ENCODE peak calls at places on chromosomes 6 and 20, in seven cellular contexts. C is PC-9, G is hepatocyte, Y is mammary epithelial cell, M is ovary, B is left lung, F is Peyer's patch. I is an unnamed sample.

GRCh38 chr20:3747471-3747870 is 15.0 kb downstream of the HSPA12B start:
- DNase-seq in C (no peak), G (no peak), Y (no peak), M (no peak), B (no peak), F (no peak), I (no peak)

GRCh38 chr6:83536034-83536646 is 23.8 kb downstream of the PRSS35 start:
- DNase-seq in C (peak), G (peak), Y (peak), M (peak), B (no peak), F (peak), I (peak)

GRCh38 chr20:38098952-38099351 is 65.4 kb downstream of the RPRD1B start:
- DNase-seq in C (no peak), G (no peak), Y (no peak), M (no peak), B (no peak), F (no peak), I (no peak)

GRCh38 chr6:36616888-36617521 is 22.8 kb downstream of the SRSF3 start:
- DNase-seq in C (peak), G (no peak), Y (peak), M (peak), B (peak), F (peak), I (no peak)

GRCh38 chr6:138250513-138251247 is 32.4 kb upstream of the PBOV1 start:
- DNase-seq in C (no peak), G (peak), Y (peak), M (peak), B (peak), F (no peak), I (no peak)

GRCh38 chr20:51089272-51089671 is 66.4 kb upstream of the KCNG1 start:
- DNase-seq in C (no peak), G (no peak), Y (no peak), M (no peak), B (no peak), F (no peak), I (no peak)

GRCh38 chr6:12328701-12329100 is 38.5 kb downstream of the EDN1 start:
- DNase-seq in C (no peak), G (no peak), Y (peak), M (no peak), B (no peak), F (no peak), I (no peak)

GRCh38 chr6:81772741-81773140 is 20.3 kb upstream of the TENT5A start:
- DNase-seq in C (peak), G (no peak), Y (peak), M (no peak), B (no peak), F (no peak), I (no peak)

GRCh38 chr6:111692327-111693164 is 86.9 kb upstream of the TRAF3IP2 start:
- DNase-seq in C (no peak), G (peak), Y (no peak), M (no peak), B (no peak), F (peak), I (no peak)

GRCh38 chr6:150211700-150212615 is 69.1 kb downstream of the PPP1R14C start:
- DNase-seq in C (no peak), G (no peak), Y (no peak), M (no peak), B (no peak), F (no peak), I (no peak)

GRCh38 chr20:62310757-62311121 is 7.9 kb downstream of the ADRM1 start:
- DNase-seq in C (no peak), G (no peak), Y (no peak), M (no peak), B (no peak), F (no peak), I (no peak)

GRCh38 chr6:163811317-163811716 is 396.8 kb downstream of the QKI start:
- DNase-seq in C (no peak), G (no peak), Y (no peak), M (no peak), B (no peak), F (no peak), I (no peak)

GRCh38 chr6:41634657-41635056 is 3.6 kb upstream of the MDFI start:
- DNase-seq in C (no peak), G (peak), Y (no peak), M (no peak), B (no peak), F (no peak), I (no peak)

GRCh38 chr6:109299695-109300564 is 82.3 kb downstream of the CD164 start:
- DNase-seq in C (no peak), G (no peak), Y (no peak), M (no peak), B (no peak), F (no peak), I (no peak)

GRCh38 chr6:109179507-109179906 is 84.2 kb downstream of the CEP57L1 start:
- DNase-seq in C (no peak), G (no peak), Y (no peak), M (no peak), B (no peak), F (no peak), I (no peak)

GRCh38 chr20:38870733-38871559 is 55.3 kb upstream of the FAM83D start:
- DNase-seq in C (peak), G (peak), Y (peak), M (no peak), B (peak), F (peak), I (no peak)

GRCh38 chr6:135506270-135506997 is 8.9 kb upstream of the AHI1 start:
- DNase-seq in C (peak), G (peak), Y (peak), M (no peak), B (no peak), F (no peak), I (no peak)

GRCh38 chr6:159981591-159982245 is 12.8 kb downstream of the IGF2R start:
- DNase-seq in C (no peak), G (no peak), Y (no peak), M (peak), B (peak), F (peak), I (no peak)

GRCh38 chr6:39684790-39685485 is 40.3 kb downstream of the KIF6 start:
- DNase-seq in C (no peak), G (no peak), Y (no peak), M (no peak), B (no peak), F (no peak), I (no peak)

DNA sequence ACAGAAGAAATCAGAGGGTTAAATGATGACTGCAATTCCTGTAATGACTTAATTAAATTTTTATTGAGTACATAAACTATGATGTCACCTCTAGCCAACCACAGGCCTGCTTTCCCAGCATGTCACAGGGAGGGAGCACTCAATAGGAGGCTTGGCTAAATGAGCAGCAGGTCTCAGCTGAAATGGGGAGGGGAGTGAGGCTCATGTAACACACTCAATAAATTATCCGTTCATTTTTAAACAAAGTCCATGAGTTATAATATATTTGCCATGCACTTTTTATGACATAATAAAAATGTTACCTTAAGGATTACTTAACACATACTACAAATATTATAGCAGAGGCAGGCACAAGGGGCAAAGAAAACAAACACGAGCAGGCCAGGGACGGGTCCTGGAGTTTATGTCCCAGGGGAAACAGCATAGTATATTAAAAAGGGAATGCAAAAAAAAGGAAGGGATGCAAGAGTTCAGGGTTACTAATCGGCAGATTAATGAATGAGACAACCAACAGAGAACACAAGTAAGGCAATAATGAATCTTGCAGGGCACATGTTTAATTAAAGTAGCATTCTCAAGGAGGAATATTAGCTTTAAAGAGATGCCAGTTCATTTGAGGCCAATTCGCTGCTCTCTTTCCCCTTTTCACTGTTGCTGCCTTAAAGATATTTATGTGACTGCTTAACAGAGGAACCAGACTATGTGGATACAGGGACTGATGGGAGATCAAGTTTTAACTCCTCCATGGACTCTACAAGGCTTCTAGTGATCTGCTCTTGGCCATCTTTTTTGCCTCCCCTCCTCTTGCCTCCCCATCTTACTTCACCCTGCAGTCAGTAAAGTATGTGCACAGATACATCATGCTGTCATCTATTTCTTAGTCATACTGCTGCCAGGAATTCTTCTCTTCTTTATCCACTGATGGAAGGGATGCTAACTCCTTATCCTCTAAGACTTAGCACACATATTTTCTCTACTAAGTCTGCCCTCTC is 27.3 kb upstream of the FAM83C start:
- DNase-seq in C (no peak), G (no peak), Y (no peak), M (no peak), B (no peak), F (peak), I (no peak)
- H3K27ac ChIP-seq in C (peak), G (peak), Y (peak), M (no peak), B (peak), F (peak), I (no peak)

GRCh38 chr20:32034581-32035397 is 17.3 kb upstream of the HCK start:
- DNase-seq in C (no peak), G (no peak), Y (no peak), M (no peak), B (peak), F (no peak), I (no peak)

GRCh38 chr20:32036716-32037355 is 15.2 kb upstream of the HCK start:
- DNase-seq in C (no peak), G (no peak), Y (no peak), M (no peak), B (no peak), F (no peak), I (no peak)

GRCh38 chr20:32037929-32038328 is 14.1 kb upstream of the HCK start:
- DNase-seq in C (no peak), G (no peak), Y (peak), M (no peak), B (no peak), F (no peak), I (no peak)

GRCh38 chr20:32036252-32036651 is 15.8 kb upstream of the HCK start:
- DNase-seq in C (no peak), G (no peak), Y (no peak), M (no peak), B (no peak), F (no peak), I (no peak)

DNA sequence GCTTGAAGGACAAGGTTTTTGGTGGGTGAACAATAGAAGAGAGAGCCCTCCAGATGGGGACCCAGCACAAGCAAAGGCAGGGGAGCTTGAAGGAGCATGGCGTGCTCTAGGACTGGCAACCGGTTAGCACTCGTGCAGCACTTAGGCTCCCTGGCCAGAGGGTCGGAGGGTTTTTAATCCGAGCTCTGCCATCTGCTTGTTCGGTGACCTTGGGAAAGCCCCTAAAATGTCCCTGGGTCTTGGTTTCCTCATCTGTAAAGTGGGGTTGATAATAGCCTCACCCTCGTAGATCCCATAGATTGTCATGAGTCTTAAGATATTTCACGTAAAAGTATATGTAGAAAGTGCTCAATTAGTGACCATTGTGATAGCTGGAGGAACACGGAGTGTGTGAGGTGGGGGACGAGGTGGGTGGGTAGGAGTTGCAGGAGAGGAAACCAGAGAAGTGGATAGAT is 16.6 kb upstream of the HCK start:
- DNase-seq in C (no peak), G (no peak), Y (no peak), M (no peak), B (no peak), F (no peak), I (no peak)
- TF ChIP-seq CTCF in C (no peak), G (no peak), Y (no peak), M (no peak), B (no peak), F (no peak), I (no peak)

GRCh38 chr20:17569616-17570346 is at the start of gene DSTN:
- DNase-seq in C (peak), G (peak), Y (peak), M (peak), B (peak), F (peak), I (peak)
- H3K27ac ChIP-seq in C (peak), G (peak), Y (peak), M (peak), B (peak), F (peak), I (peak)

GRCh38 chr6:144216668-144217218 is 66.4 kb downstream of the STX11 start:
- DNase-seq in C (no peak), G (no peak), Y (no peak), M (no peak), B (peak), F (no peak), I (no peak)
- TF ChIP-seq CTCF in C (no peak), G (no peak), Y (no peak), M (no peak), B (peak), F (no peak), I (no peak)

GRCh38 chr20:48196006-48196405 is 410.7 kb upstream of the SULF2 start:
- DNase-seq in C (no peak), G (no peak), Y (no peak), M (no peak), B (no peak), F (no peak), I (no peak)

GRCh38 chr20:48197034-48197433 is 411.8 kb upstream of the SULF2 start:
- DNase-seq in C (no peak), G (no peak), Y (no peak), M (no peak), B (no peak), F (no peak), I (no peak)

GRCh38 chr20:48201881-48202280 is 416.6 kb upstream of the SULF2 start:
- DNase-seq in C (no peak), G (no peak), Y (no peak), M (no peak), B (no peak), F (no peak), I (no peak)

GRCh38 chr20:48196486-48196885 is 411.2 kb upstream of the SULF2 start:
- DNase-seq in C (no peak), G (no peak), Y (no peak), M (no peak), B (no peak), F (no peak), I (no peak)

GRCh38 chr20:48198951-48199431 is 413.7 kb upstream of the SULF2 start:
- DNase-seq in C (no peak), G (no peak), Y (no peak), M (no peak), B (no peak), F (no peak), I (no peak)
- H3K27ac ChIP-seq in C (no peak), G (no peak), Y (no peak), M (no peak), B (no peak), F (no peak), I (no peak)

DNA sequence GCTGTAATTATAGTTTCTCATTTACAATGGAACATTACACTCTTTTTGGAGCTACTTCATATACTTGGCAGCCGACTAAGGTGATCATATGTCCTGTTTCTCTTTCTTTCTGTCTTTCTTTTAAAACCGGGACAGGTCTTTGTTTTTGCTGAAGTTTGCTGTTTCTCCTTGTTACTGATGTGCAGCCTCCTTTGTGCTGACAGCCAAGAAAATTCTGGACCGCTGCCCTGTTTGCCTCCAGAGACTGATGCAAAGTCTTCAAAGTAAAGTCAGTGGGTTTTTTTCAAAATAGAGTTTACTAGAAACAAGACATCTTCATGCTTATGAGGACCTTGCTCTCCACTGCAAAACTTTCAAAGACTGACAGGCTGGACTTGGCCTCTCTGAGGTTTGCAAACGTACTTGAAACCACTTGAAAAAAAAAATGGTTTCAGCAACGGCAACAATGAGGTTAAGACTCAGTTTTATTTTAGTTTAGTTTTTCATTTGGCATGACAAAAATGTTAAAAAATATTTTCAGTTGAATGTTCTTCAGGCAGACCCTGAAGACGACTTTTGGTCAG is 510.5 kb upstream of the MAP3K7 start:
- DNase-seq in C (no peak), G (peak), Y (no peak), M (peak), B (peak), F (no peak), I (no peak)
- TF ChIP-seq CTCF in C (no peak), G (no peak), Y (no peak), M (no peak), B (no peak), F (no peak), I (no peak)

GRCh38 chr6:125745281-125746018 is 4.0 kb upstream of the HEY2 start:
- DNase-seq in C (no peak), G (no peak), Y (no peak), M (no peak), B (no peak), F (no peak), I (no peak)

GRCh38 chr6:125747589-125748533 is 1.6 kb upstream of the HEY2 start:
- DNase-seq in C (peak), G (peak), Y (peak), M (peak), B (peak), F (peak), I (no peak)

GRCh38 chr6:125746019-125746414 is 3.4 kb upstream of the HEY2 start:
- DNase-seq in C (no peak), G (no peak), Y (no peak), M (no peak), B (no peak), F (no peak), I (no peak)

GRCh38 chr6:125748534-125749111 is 809 bp upstream of the HEY2 start:
- DNase-seq in C (no peak), G (no peak), Y (peak), M (no peak), B (no peak), F (no peak), I (no peak)

GRCh38 chr6:125746731-125747588 is 2.5 kb upstream of the HEY2 start:
- DNase-seq in C (peak), G (peak), Y (peak), M (peak), B (peak), F (peak), I (peak)
- H3K27ac ChIP-seq in C (no peak), G (no peak), Y (no peak), M (peak), B (peak), F (peak), I (peak)

GRCh38 chr20:58892126-58892931 is 39.8 kb downstream of the GNAS start:
- DNase-seq in C (peak), G (peak), Y (peak), M (peak), B (peak), F (peak), I (peak)
- TF ChIP-seq CTCF in C (no peak), G (peak), Y (peak), M (no peak), B (no peak), F (no peak), I (no peak)

DNA sequence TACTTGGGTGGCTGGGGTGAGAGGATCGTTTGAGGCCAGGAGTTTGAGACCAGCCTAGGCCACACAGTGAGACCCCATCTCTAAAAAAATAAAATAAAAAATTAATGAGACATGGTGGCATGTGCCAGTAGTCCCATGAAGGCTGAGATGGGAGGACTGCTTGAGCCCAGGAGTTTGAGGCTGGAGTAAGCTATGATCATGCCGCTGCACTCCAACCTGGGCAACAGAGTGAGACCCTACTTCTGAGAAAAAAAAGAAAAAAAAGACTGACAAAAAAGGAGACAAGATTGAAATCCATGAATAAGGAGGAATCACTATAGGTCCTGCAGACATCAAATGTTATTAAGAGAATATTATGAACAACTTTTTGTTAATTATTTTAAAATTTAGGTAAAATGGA is 23.7 kb upstream of the BPHL start:
- DNase-seq in C (no peak), G (no peak), Y (no peak), M (no peak), B (no peak), F (no peak), I (no peak)
- H3K27ac ChIP-seq in C (no peak), G (no peak), Y (no peak), M (no peak), B (no peak), F (no peak), I (no peak)

I was measured in CD8-positive, alpha-beta T cell.